ENCODE peak calls at places on chromosomes 11 and 22, in six cellular contexts. J is activated effector memory CD4-positive, alpha-beta T cell treated with Interleukin-2 at 50 U/mL for 16 hours; G is NCI-H345; M is Peyer's patch; P is lower leg skin; X is GOT3. T is an unnamed sample.

GRCh38 chr22:19036523-19037273 is 85.5 kb downstream of the DGCR2 start:
- DNase-seq in J (no peak), G (no peak), M (no peak), P (no peak), X (no peak), T (no peak)

GRCh38 chr11:80719292-80719646 is 1278.4 kb upstream of the TENM4 start:
- DNase-seq in J (no peak), G (no peak), M (no peak), P (no peak), X (no peak), T (no peak)

GRCh38 chr11:134244593-134244992 is 8.6 kb downstream of the THYN1 start:
- DNase-seq in J (no peak), G (no peak), M (no peak), P (no peak), X (no peak), T (no peak)

GRCh38 chr11:65887723-65888162 is 528 bp downstream of the FIBP start:
- DNase-seq in J (no peak), G (no peak), M (no peak), P (no peak), X (no peak), T (no peak)

GRCh38 chr11:6611092-6612007 is 666 bp downstream of the TAF10 start:
- DNase-seq in J (no peak), G (no peak), M (peak; percentile 28), P (no peak), X (no peak), T (no peak)

GRCh38 chr11:19652976-19653375 is 59.7 kb upstream of the NAV2 start:
- DNase-seq in J (no peak), G (no peak), M (no peak), P (no peak), X (no peak), T (no peak)

GRCh38 chr22:24473278-24473677 is 21.9 kb upstream of the UPB1 start:
- DNase-seq in J (no peak), G (no peak), M (no peak), P (no peak), X (no peak), T (no peak)

GRCh38 chr22:44957267-44957905 is 52.4 kb downstream of the PHF21B start:
- DNase-seq in J (no peak), G (no peak), M (no peak), P (no peak), X (no peak), T (no peak)

GRCh38 chr22:37147186-37147990 is 2.3 kb downstream of the IL2RB start:
- DNase-seq in J (peak; percentile 14), G (no peak), M (no peak), P (no peak), X (no peak), T (no peak)

GRCh38 chr11:128029219-128029722 is 558.1 kb downstream of the ETS1 start:
- DNase-seq in J (no peak), G (no peak), M (no peak), P (no peak), X (no peak), T (no peak)

GRCh38 chr22:41382098-41382578 is 396 bp downstream of the TEF start:
- DNase-seq in J (peak; percentile 58), G (peak; percentile 24), M (peak; percentile 62), P (peak; percentile 72), X (no peak), T (peak; percentile 96)

GRCh38 chr11:74269161-74269809 is 42.2 kb downstream of the P4HA3 start:
- DNase-seq in J (no peak), G (no peak), M (no peak), P (no peak), X (no peak), T (no peak)

GRCh38 chr11:65150513-65151271 is 16.4 kb upstream of the SYVN1 start:
- DNase-seq in J (no peak), G (peak; percentile 46), M (peak; percentile 44), P (peak; percentile 81), X (no peak), T (peak; percentile 93)

GRCh38 chr22:32823024-32823730 is 21.7 kb downstream of the TIMP3 start:
- DNase-seq in J (no peak), G (no peak), M (no peak), P (no peak), X (no peak), T (no peak)

GRCh38 chr11:34599406-34599901 is 21.4 kb upstream of the EHF start:
- DNase-seq in J (no peak), G (no peak), M (no peak), P (no peak), X (no peak), T (no peak)

GRCh38 chr22:37186228-37186996 is 1.6 kb downstream of the C1QTNF6 start:
- DNase-seq in J (no peak), G (no peak), M (no peak), P (no peak), X (no peak), T (no peak)

GRCh38 chr11:11444800-11445126 is 91.7 kb upstream of the CSNK2A3 start:
- DNase-seq in J (no peak), G (no peak), M (no peak), P (no peak), X (no peak), T (no peak)

GRCh38 chr11:65053826-65054503 is 4.4 kb downstream of the NAALADL1 start:
- DNase-seq in J (peak; percentile 9), G (no peak), M (peak; percentile 48), P (no peak), X (no peak), T (no peak)

GRCh38 chr11:64099436-64099835 is 63.7 kb downstream of the FLRT1 start:
- DNase-seq in J (no peak), G (no peak), M (no peak), P (no peak), X (no peak), T (no peak)

GRCh38 chr11:109508185-109508584 is 86.2 kb downstream of the C11orf87 start:
- DNase-seq in J (no peak), G (no peak), M (no peak), P (no peak), X (no peak), T (no peak)

GRCh38 chr11:23288001-23288783 is 427.9 kb upstream of the CCDC179 start:
- DNase-seq in J (no peak), G (no peak), M (no peak), P (peak; percentile 17), X (no peak), T (no peak)

T was measured in esophagus muscularis mucosa.